ENCODE peak calls at places on chromosome 17, in six cellular contexts. U is H1, J is SK-N-SH, F is HCT116, V is GM12878, S is K562. W is an unnamed sample.

GRCh38 chr17:77132411-77133086 is 8.2 kb upstream of the SEC14L1 start:
- DNase-seq in F (no peak), S (no peak), V (no peak), U (no peak), J (no peak), W (no peak)

GRCh38 chr17:78974635-78975591 is 4.8 kb downstream of the LGALS3BP start:
- DNase-seq in S (no peak), F (peak; percentile 67), U (no peak), V (no peak), J (no peak), W (peak; percentile 97)

GRCh38 chr17:2700031-2700490 is 11.5 kb downstream of the CLUH start:
- DNase-seq in V (no peak), F (no peak), S (no peak), J (no peak), U (no peak), W (no peak)

GRCh38 chr17:72984145-72984924 is 108.2 kb downstream of the SLC39A11 start:
- DNase-seq in F (peak; percentile 84), U (no peak), J (no peak), S (no peak), V (no peak), W (no peak)

GRCh38 chr17:19703106-19703775 is 13.1 kb downstream of the SLC47A2 start:
- DNase-seq in S (peak; percentile 2), F (no peak), J (no peak), V (no peak), U (no peak), W (no peak)

GRCh38 chr17:56737741-56738161 is 96.0 kb downstream of the C17orf67 start:
- DNase-seq in U (no peak), F (no peak), V (no peak), J (no peak), S (no peak), W (no peak)

GRCh38 chr17:82970067-82970466 is 109.3 kb upstream of the METRNL start:
- DNase-seq in S (no peak), V (no peak), F (no peak), U (no peak), J (no peak), W (no peak)

GRCh38 chr17:20236586-20237227 is 227.5 kb downstream of the SPECC1 start:
- DNase-seq in U (no peak), J (no peak), V (no peak), S (no peak), F (no peak), W (no peak)

GRCh38 chr17:2909164-2909852 is 113.1 kb downstream of the RAP1GAP2 start:
- DNase-seq in U (no peak), J (peak; percentile 69), F (no peak), V (no peak), S (no peak), W (no peak)

GRCh38 chr17:30506423-30506822 is 29.2 kb downstream of the GOSR1 start:
- DNase-seq in J (no peak), V (no peak), S (no peak), F (no peak), U (no peak), W (no peak)

GRCh38 chr17:77867308-77867781 is 91.2 kb upstream of the TNRC6C start:
- DNase-seq in U (no peak), F (no peak), V (no peak), S (no peak), J (no peak), W (no peak)

GRCh38 chr17:73304971-73305786 is 6.6 kb downstream of the CDC42EP4 start:
- DNase-seq in J (no peak), F (peak; percentile 55), U (no peak), V (no peak), S (peak; percentile 65), W (no peak)

GRCh38 chr17:6449307-6449706 is 5.1 kb downstream of the PIMREG start:
- DNase-seq in S (no peak), V (no peak), U (no peak), F (no peak), J (no peak), W (no peak)

GRCh38 chr17:6452471-6453266 is 8.4 kb downstream of the PIMREG start:
- DNase-seq in F (no peak), J (no peak), U (no peak), S (no peak), V (no peak), W (no peak)

GRCh38 chr17:6453279-6454024 is 9.2 kb downstream of the PIMREG start:
- DNase-seq in J (peak; percentile 56), S (no peak), U (no peak), V (no peak), F (no peak), W (no peak)

GRCh38 chr17:6448473-6448872 is 4.2 kb downstream of the PIMREG start:
- DNase-seq in V (no peak), F (no peak), S (no peak), U (no peak), J (no peak), W (no peak)

GRCh38 chr17:6450926-6451717 is 6.9 kb downstream of the PIMREG start:
- DNase-seq in U (no peak), J (no peak), V (no peak), F (no peak), S (peak; percentile 13), W (no peak)
- TF ChIP-seq JUND in U (no peak), J (no peak), V (no peak), F (no peak), S (no peak), W (no peak)

GRCh38 chr17:35148144-35148543 is 527 bp downstream of the UNC45B start:
- DNase-seq in U (no peak), J (no peak), S (no peak), F (no peak), V (no peak), W (peak; percentile 66)
- TF ChIP-seq JUND in U (no peak), J (no peak), S (no peak), F (no peak), V (no peak), W (no peak)

DNA sequence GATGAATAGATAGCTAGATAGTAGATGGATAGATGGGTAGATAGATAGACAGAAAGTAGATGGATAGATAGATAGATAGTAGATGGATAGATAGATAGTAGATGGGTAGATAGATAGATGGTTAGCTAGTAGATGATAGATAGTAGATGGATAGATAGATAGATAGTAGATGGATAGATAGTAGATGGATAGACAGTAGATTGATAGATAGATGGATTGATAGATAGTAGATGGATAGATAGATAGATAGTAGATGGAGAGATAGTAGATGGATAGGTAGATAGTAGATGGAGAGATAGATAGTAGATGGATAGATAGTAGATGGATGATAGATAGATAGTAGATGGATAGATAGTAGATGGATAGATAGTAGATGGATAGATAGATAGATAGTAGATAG is 40.4 kb downstream of the PIK3R5 start:
- DNase-seq in J (no peak), V (no peak), F (no peak), U (no peak), S (no peak), W (no peak)
- TF ChIP-seq JUND in J (no peak), V (no peak), F (no peak), U (no peak), S (no peak), W (no peak)

GRCh38 chr17:60395508-60396065 is 3.7 kb upstream of the USP32 start:
- DNase-seq in V (no peak), J (no peak), U (no peak), S (no peak), F (no peak), W (no peak)
- TF ChIP-seq JUND in V (peak; percentile 11), J (no peak), U (no peak), S (no peak), F (no peak), W (no peak)

GRCh38 chr17:17645961-17646360 is 35.3 kb upstream of the RAI1 start:
- DNase-seq in V (no peak), S (no peak), J (no peak), U (no peak), F (no peak), W (no peak)

GRCh38 chr17:17638467-17638866 is 42.8 kb upstream of the RAI1 start:
- DNase-seq in F (no peak), S (no peak), V (no peak), U (no peak), J (no peak), W (no peak)

GRCh38 chr17:17636456-17636855 is 44.8 kb upstream of the RAI1 start:
- DNase-seq in S (no peak), F (no peak), V (no peak), U (no peak), J (no peak), W (no peak)

GRCh38 chr17:17647521-17648178 is 33.6 kb upstream of the RAI1 start:
- DNase-seq in U (no peak), V (no peak), S (no peak), F (no peak), J (no peak), W (no peak)

GRCh38 chr17:17641621-17642409 is 39.4 kb upstream of the RAI1 start:
- DNase-seq in J (peak; percentile 74), S (peak; percentile 56), F (peak; percentile 73), U (peak; percentile 65), V (peak; percentile 46), W (peak; percentile 76)
- TF ChIP-seq JUND in J (no peak), S (no peak), F (no peak), U (no peak), V (no peak), W (no peak)

GRCh38 chr17:59707971-59708425 is 544 bp downstream of the VMP1 start:
- DNase-seq in S (no peak), V (no peak), F (no peak), J (no peak), U (no peak), W (no peak)
- TF ChIP-seq JUND in S (no peak), V (no peak), F (no peak), J (no peak), U (no peak), W (no peak)

DNA sequence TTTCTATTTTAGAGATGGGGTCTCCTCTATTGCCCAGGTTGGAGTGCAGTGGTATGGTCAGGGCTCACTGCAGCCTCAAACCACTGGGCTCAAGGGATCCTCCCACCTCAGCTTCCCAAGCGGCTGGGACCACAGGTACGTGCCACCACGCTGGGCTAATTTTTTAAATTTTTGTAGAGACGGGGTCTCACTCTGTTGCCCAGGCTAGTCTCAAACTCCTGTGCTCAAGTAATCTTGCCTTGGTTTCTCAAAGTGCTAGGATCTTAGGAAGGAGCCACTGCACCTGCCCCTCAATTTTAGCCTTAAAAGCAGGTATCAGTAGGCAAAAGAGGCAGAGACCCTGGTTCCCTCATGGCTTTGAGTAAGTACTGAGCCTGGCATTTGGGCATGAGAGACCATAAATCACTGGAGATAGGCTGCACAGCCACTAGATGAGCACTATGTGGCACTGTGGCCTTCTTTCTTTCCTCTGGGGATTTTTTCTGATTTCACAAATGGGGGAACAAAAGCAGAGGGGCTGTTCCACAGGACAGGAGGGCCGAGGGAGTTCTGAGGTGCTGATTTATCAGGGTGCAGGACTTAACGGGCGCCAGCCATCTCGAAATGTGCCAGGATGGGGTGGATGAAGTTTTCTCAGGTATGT is 82.2 kb downstream of the PLXDC1 start:
- DNase-seq in S (no peak), J (peak; percentile 69), V (no peak), U (no peak), F (no peak), W (peak; percentile 72)
- TF ChIP-seq JUND in S (no peak), J (no peak), V (no peak), U (no peak), F (no peak), W (no peak)

GRCh38 chr17:4497101-4497824 is 1.4 kb upstream of the SPNS2 start:
- DNase-seq in S (no peak), F (no peak), J (no peak), V (peak; percentile 21), U (no peak), W (no peak)
- TF ChIP-seq JUND in S (no peak), F (no peak), J (no peak), V (no peak), U (no peak), W (no peak)

W was measured in T47D.